ENCODE peak calls at places on chromosome 3, in seven cellular contexts. H, T, X, F, O, V and W are unnamed samples.

GRCh38 chr3:171511450-171511849 is 51.2 kb upstream of the TNIK start:
- DNase-seq in H (no peak), T (no peak), X (no peak), F (no peak), O (no peak), V (peak; percentile 77), W (no peak)

GRCh38 chr3:177448987-177449975 is 252.0 kb upstream of the TBL1XR1 start:
- DNase-seq in H (no peak), T (no peak), X (no peak), F (no peak), O (peak; percentile 24), V (peak; percentile 31), W (peak; percentile 48)

GRCh38 chr3:184549793-184550585 is 11.6 kb upstream of the EPHB3 start:
- DNase-seq in H (no peak), T (no peak), X (no peak), F (no peak), O (no peak), V (no peak), W (no peak)

GRCh38 chr3:132448211-132448961 is 31.1 kb downstream of the DNAJC13 start:
- DNase-seq in H (no peak), T (peak; percentile 59), X (no peak), F (peak; percentile 62), O (peak; percentile 70), V (peak; percentile 23), W (no peak)

GRCh38 chr3:184233127-184233843 is 3.9 kb downstream of the VWA5B2 start:
- DNase-seq in H (no peak), T (no peak), X (no peak), F (no peak), O (no peak), V (no peak), W (no peak)

GRCh38 chr3:81728766-81729544 is 32.5 kb downstream of the GBE1 start:
- DNase-seq in H (no peak), T (no peak), X (no peak), F (no peak), O (peak; percentile 61), V (no peak), W (no peak)

GRCh38 chr3:143002727-143003126 is 1.4 kb downstream of the U2SURP start:
- DNase-seq in H (no peak), T (no peak), X (no peak), F (no peak), O (no peak), V (no peak), W (no peak)

GRCh38 chr3:18011387-18011786 is 269.0 kb upstream of the TBC1D5 start:
- DNase-seq in H (no peak), T (no peak), X (no peak), F (no peak), O (no peak), V (no peak), W (no peak)

GRCh38 chr3:158731938-158732855 is at the start of gene RARRES1:
- DNase-seq in H (no peak), T (peak; percentile 81), X (no peak), F (peak; percentile 79), O (peak; percentile 72), V (peak; percentile 53), W (peak; percentile 53)

GRCh38 chr3:43632269-43632733 is 10.5 kb upstream of the ANO10 start:
- DNase-seq in H (peak; percentile 42), T (no peak), X (peak; percentile 70), F (no peak), O (peak; percentile 81), V (no peak), W (no peak)

GRCh38 chr3:120432105-120432860 is 18.5 kb downstream of the FSTL1 start:
- DNase-seq in H (no peak), T (no peak), X (no peak), F (no peak), O (peak; percentile 97), V (no peak), W (no peak)

GRCh38 chr3:123027292-123028232 is at the start of gene SEMA5B:
- DNase-seq in H (no peak), T (peak; percentile 42), X (peak; percentile 26), F (peak; percentile 40), O (no peak), V (no peak), W (peak; percentile 12)

GRCh38 chr3:194730369-194730768 is 44.7 kb downstream of the FAM43A start:
- DNase-seq in H (no peak), T (no peak), X (peak; percentile 98), F (no peak), O (no peak), V (peak; percentile 55), W (no peak)

GRCh38 chr3:42043116-42043796 is 47.9 kb upstream of the TRAK1 start:
- DNase-seq in H (no peak), T (peak; percentile 72), X (peak; percentile 28), F (no peak), O (peak; percentile 79), V (no peak), W (no peak)

GRCh38 chr3:181699171-181699903 is 12.4 kb upstream of the SOX2 start:
- DNase-seq in H (no peak), T (no peak), X (no peak), F (no peak), O (no peak), V (no peak), W (no peak)

GRCh38 chr3:103421460-103421859 is 986.6 kb downstream of the ZPLD1 start:
- DNase-seq in H (no peak), T (no peak), X (no peak), F (no peak), O (no peak), V (no peak), W (no peak)

GRCh38 chr3:40885423-40885822 is 313.9 kb upstream of the CTNNB1 start:
- DNase-seq in H (no peak), T (peak; percentile 36), X (no peak), F (no peak), O (no peak), V (no peak), W (no peak)

GRCh38 chr3:33941804-33942203 is 143.4 kb downstream of the PDCD6IP start:
- DNase-seq in H (no peak), T (no peak), X (no peak), F (no peak), O (no peak), V (no peak), W (no peak)

GRCh38 chr3:126119008-126119675 is 35.2 kb upstream of the SLC41A3 start:
- DNase-seq in H (no peak), T (no peak), X (no peak), F (peak; percentile 6), O (no peak), V (no peak), W (no peak)

GRCh38 chr3:30044515-30044914 is 561.9 kb upstream of the TGFBR2 start:
- DNase-seq in H (no peak), T (no peak), X (no peak), F (no peak), O (no peak), V (no peak), W (no peak)

GRCh38 chr3:180594631-180595348 is 7.2 kb upstream of the TTC14 start:
- DNase-seq in H (no peak), T (no peak), X (peak; percentile 50), F (no peak), O (peak; percentile 85), V (no peak), W (no peak)

GRCh38 chr3:167863811-167864558 is 128.5 kb downstream of the SERPINI1 start:
- DNase-seq in H (no peak), T (no peak), X (no peak), F (no peak), O (no peak), V (no peak), W (no peak)

GRCh38 chr3:51938780-51939425 is 2.8 kb downstream of the RRP9 start:
- DNase-seq in H (no peak), T (no peak), X (no peak), F (no peak), O (no peak), V (no peak), W (no peak)

GRCh38 chr3:57691411-57692133 is 1.3 kb downstream of the DENND6A start:
- DNase-seq in H (no peak), T (no peak), X (no peak), F (peak; percentile 18), O (peak; percentile 38), V (no peak), W (no peak)

GRCh38 chr3:40477671-40478070 is 749 bp downstream of the ZNF619 start:
- DNase-seq in H (no peak), T (no peak), X (no peak), F (no peak), O (no peak), V (no peak), W (no peak)

GRCh38 chr3:99895706-99896441 is 78.2 kb downstream of the CMSS1 start:
- DNase-seq in H (peak; percentile 97), T (no peak), X (no peak), F (no peak), O (peak; percentile 84), V (no peak), W (no peak)

GRCh38 chr3:136546718-136547117 is 205.5 kb downstream of the STAG1 start:
- DNase-seq in H (no peak), T (no peak), X (peak; percentile 16), F (no peak), O (peak; percentile 14), V (no peak), W (no peak)

GRCh38 chr3:161150001-161150525 is 44.9 kb upstream of the B3GALNT1 start:
- DNase-seq in H (no peak), T (no peak), X (no peak), F (no peak), O (peak; percentile 36), V (no peak), W (no peak)

GRCh38 chr3:72797773-72798543 is 50.3 kb downstream of the SHQ1 start:
- DNase-seq in H (no peak), T (peak; percentile 52), X (no peak), F (no peak), O (peak; percentile 20), V (no peak), W (no peak)

GRCh38 chr3:102529452-102529851 is 94.6 kb downstream of the ZPLD1 start:
- DNase-seq in H (no peak), T (no peak), X (peak; percentile 43), F (no peak), O (peak; percentile 26), V (peak; percentile 34), W (no peak)

GRCh38 chr3:22089284-22089683 is 338.3 kb upstream of the ZNF385D start:
- DNase-seq in H (no peak), T (no peak), X (no peak), F (no peak), O (peak; percentile 22), V (no peak), W (peak; percentile 9)

GRCh38 chr3:95302044-95302443 is 1239.2 kb downstream of the NSUN3 start:
- DNase-seq in H (no peak), T (no peak), X (no peak), F (no peak), O (peak; percentile 58), V (no peak), W (no peak)

GRCh38 chr3:9448643-9449042 is 51.2 kb downstream of the SETD5 start:
- DNase-seq in H (no peak), T (no peak), X (no peak), F (no peak), O (no peak), V (no peak), W (no peak)